ENCODE peak calls at places on chromosomes 12 and 14, in seven cellular contexts. L is WTC11, N is hepatocyte, Y is GM13977, B is K562, I is mammary epithelial cell, T is fibroblast of mammary gland. D is an unnamed sample.

GRCh38 chr12:92561543-92561899 is 141.3 kb upstream of the PLEKHG7 start:
- DNase-seq in Y (no peak), I (peak), L (no peak), B (no peak), N (peak), T (peak), D (no peak)

GRCh38 chr14:105065280-105066228 is at the start of gene GPR132:
- DNase-seq in L (no peak), T (no peak), B (peak), I (peak), Y (peak), N (peak), D (no peak)

GRCh38 chr12:24562761-24563392 is 386.0 kb downstream of the BCAT1 start:
- DNase-seq in T (peak), B (no peak), L (peak), I (peak), N (peak), Y (peak), D (no peak)

GRCh38 chr12:2248901-2249381 is 196.2 kb downstream of the CACNA1C start:
- DNase-seq in I (no peak), N (no peak), L (no peak), Y (peak), T (peak), B (no peak), D (no peak)

GRCh38 chr12:6167327-6168280 is 32.6 kb upstream of the CD9 start:
- DNase-seq in B (peak), T (peak), N (peak), I (peak), L (no peak), Y (peak), D (no peak)

GRCh38 chr14:71730471-71730870 is 201.8 kb upstream of the RGS6 start:
- DNase-seq in T (no peak), L (no peak), I (no peak), B (no peak), N (no peak), Y (no peak), D (no peak)

GRCh38 chr12:115375188-115375991 is 691.4 kb upstream of the TBX3 start:
- DNase-seq in L (no peak), B (no peak), T (peak), N (peak), Y (peak), I (peak), D (no peak)

GRCh38 chr12:66717049-66717448 is 38.2 kb upstream of the GRIP1 start:
- DNase-seq in N (no peak), T (no peak), I (no peak), L (no peak), Y (no peak), B (no peak), D (no peak)

GRCh38 chr14:31283568-31284252 is 76.1 kb upstream of the HECTD1 start:
- DNase-seq in B (no peak), T (no peak), L (no peak), I (no peak), N (no peak), Y (no peak), D (no peak)

GRCh38 chr14:31059152-31059924 is 33.2 kb upstream of the STRN3 start:
- DNase-seq in B (peak), N (peak), Y (no peak), L (no peak), I (peak), T (peak), D (peak)

GRCh38 chr14:92922883-92923743 is at the start of gene CHGA:
- DNase-seq in B (peak), N (peak), L (peak), Y (peak), T (peak), I (peak), D (no peak)

GRCh38 chr12:102331419-102331818 is 133.8 kb upstream of the PMCH start:
- DNase-seq in N (no peak), B (no peak), I (no peak), T (no peak), L (no peak), Y (no peak), D (no peak)

GRCh38 chr12:32418221-32418620 is 18.9 kb downstream of the FGD4 start:
- DNase-seq in N (no peak), I (no peak), L (no peak), Y (no peak), B (no peak), T (no peak), D (no peak)

GRCh38 chr14:85538636-85539035 is 8.7 kb downstream of the FLRT2 start:
- DNase-seq in N (no peak), T (no peak), L (no peak), Y (no peak), B (no peak), I (no peak), D (no peak)

GRCh38 chr12:3726455-3726854 is 26.5 kb downstream of the CRACR2A start:
- DNase-seq in Y (no peak), I (no peak), L (no peak), N (no peak), T (no peak), B (no peak), D (no peak)

GRCh38 chr14:54647378-54647777 is 80.5 kb downstream of the SAMD4A start:
- DNase-seq in Y (no peak), T (no peak), I (no peak), L (no peak), N (no peak), B (no peak), D (no peak)

GRCh38 chr12:25670076-25671055 is 117.3 kb upstream of the LMNTD1 start:
- DNase-seq in T (peak), Y (no peak), L (no peak), B (no peak), I (peak), N (no peak), D (no peak)

GRCh38 chr14:22185191-22185590 is 403.8 kb downstream of the DAD1 start:
- DNase-seq in L (no peak), I (peak), N (no peak), Y (no peak), B (no peak), T (peak), D (no peak)

GRCh38 chr12:28869197-28869596 is 279.9 kb upstream of the FAR2 start:
- DNase-seq in T (peak), N (peak), I (peak), L (no peak), B (no peak), Y (no peak), D (no peak)

GRCh38 chr12:108386704-108387360 is 47.7 kb upstream of the CMKLR1 start:
- DNase-seq in I (no peak), L (no peak), T (peak), B (no peak), Y (no peak), N (no peak), D (no peak)

GRCh38 chr12:28065374-28065773 is 92.8 kb upstream of the PTHLH start:
- DNase-seq in I (no peak), T (no peak), N (no peak), B (no peak), L (no peak), Y (no peak), D (no peak)

GRCh38 chr12:5051913-5052312 is 8.2 kb downstream of the KCNA5 start:
- DNase-seq in I (no peak), L (no peak), B (no peak), N (no peak), Y (no peak), T (no peak), D (no peak)

GRCh38 chr12:97835541-97835940 is 372.9 kb downstream of the RMST start:
- DNase-seq in N (no peak), T (no peak), L (no peak), B (no peak), I (no peak), Y (no peak), D (no peak)

GRCh38 chr12:123441523-123442164 is 5.2 kb upstream of the RILPL2 start:
- DNase-seq in I (no peak), Y (peak), N (no peak), L (no peak), T (no peak), B (no peak), D (no peak)

GRCh38 chr14:68308695-68309094 is 484.2 kb downstream of the ZFP36L1 start:
- DNase-seq in N (no peak), Y (no peak), L (no peak), B (no peak), T (no peak), I (no peak), D (no peak)

GRCh38 chr12:55716582-55717396 is 943 bp downstream of the BLOC1S1 start:
- DNase-seq in Y (no peak), L (no peak), I (no peak), T (peak), B (no peak), N (peak), D (no peak)

GRCh38 chr14:50366115-50366514 is 30.6 kb downstream of the CDKL1 start:
- DNase-seq in B (no peak), T (peak), Y (no peak), N (no peak), I (no peak), L (no peak), D (no peak)

GRCh38 chr14:59253527-59253926 is 65.1 kb downstream of the DAAM1 start:
- DNase-seq in B (no peak), L (no peak), T (no peak), Y (no peak), N (no peak), I (no peak), D (no peak)

GRCh38 chr12:29157486-29157946 is 8.4 kb downstream of the FAR2 start:
- DNase-seq in I (peak), Y (no peak), T (peak), N (no peak), B (no peak), L (no peak), D (no peak)

GRCh38 chr12:92971869-92972524 is 42.9 kb upstream of the EEA1 start:
- DNase-seq in Y (no peak), T (peak), B (no peak), N (no peak), I (peak), L (no peak), D (no peak)

GRCh38 chr12:57006809-57007475 is 596 bp upstream of the ZBTB39 start:
- DNase-seq in B (no peak), L (no peak), I (no peak), T (no peak), Y (no peak), N (no peak), D (no peak)

GRCh38 chr12:19227190-19227879 is 97.8 kb downstream of the PLEKHA5 start:
- DNase-seq in Y (no peak), B (no peak), N (no peak), L (no peak), T (no peak), I (no peak), D (no peak)

GRCh38 chr12:95286713-95287112 is 69.1 kb downstream of the VEZT start:
- DNase-seq in Y (no peak), B (no peak), T (no peak), N (no peak), L (no peak), I (no peak), D (no peak)

GRCh38 chr12:122571821-122572220 is 44.8 kb downstream of the KNTC1 start:
- DNase-seq in N (no peak), B (no peak), L (no peak), I (no peak), T (no peak), Y (no peak), D (no peak)

GRCh38 chr14:96138241-96138640 is 66.4 kb upstream of the BDKRB2 start:
- DNase-seq in N (no peak), I (no peak), Y (no peak), B (no peak), T (peak), L (no peak), D (no peak)
- TF ChIP-seq CTCF in N (no peak), I (no peak), Y (no peak), B (no peak), T (no peak), L (no peak), D (no peak)

GRCh38 chr12:128796439-128797118 is 27.2 kb downstream of the SLC15A4 start:
- DNase-seq in B (no peak), L (no peak), N (no peak), Y (peak), I (no peak), T (no peak), D (no peak)

GRCh38 chr12:128794661-128795529 is 28.9 kb downstream of the SLC15A4 start:
- DNase-seq in L (no peak), I (no peak), N (no peak), B (no peak), Y (peak), T (no peak), D (no peak)

GRCh38 chr12:128798543-128799341 is 25.0 kb downstream of the SLC15A4 start:
- DNase-seq in L (no peak), Y (peak), I (no peak), T (no peak), N (no peak), B (no peak), D (no peak)

GRCh38 chr12:128795530-128796361 is 28.0 kb downstream of the SLC15A4 start:
- DNase-seq in L (no peak), B (no peak), T (no peak), N (no peak), Y (no peak), I (no peak), D (no peak)

DNA sequence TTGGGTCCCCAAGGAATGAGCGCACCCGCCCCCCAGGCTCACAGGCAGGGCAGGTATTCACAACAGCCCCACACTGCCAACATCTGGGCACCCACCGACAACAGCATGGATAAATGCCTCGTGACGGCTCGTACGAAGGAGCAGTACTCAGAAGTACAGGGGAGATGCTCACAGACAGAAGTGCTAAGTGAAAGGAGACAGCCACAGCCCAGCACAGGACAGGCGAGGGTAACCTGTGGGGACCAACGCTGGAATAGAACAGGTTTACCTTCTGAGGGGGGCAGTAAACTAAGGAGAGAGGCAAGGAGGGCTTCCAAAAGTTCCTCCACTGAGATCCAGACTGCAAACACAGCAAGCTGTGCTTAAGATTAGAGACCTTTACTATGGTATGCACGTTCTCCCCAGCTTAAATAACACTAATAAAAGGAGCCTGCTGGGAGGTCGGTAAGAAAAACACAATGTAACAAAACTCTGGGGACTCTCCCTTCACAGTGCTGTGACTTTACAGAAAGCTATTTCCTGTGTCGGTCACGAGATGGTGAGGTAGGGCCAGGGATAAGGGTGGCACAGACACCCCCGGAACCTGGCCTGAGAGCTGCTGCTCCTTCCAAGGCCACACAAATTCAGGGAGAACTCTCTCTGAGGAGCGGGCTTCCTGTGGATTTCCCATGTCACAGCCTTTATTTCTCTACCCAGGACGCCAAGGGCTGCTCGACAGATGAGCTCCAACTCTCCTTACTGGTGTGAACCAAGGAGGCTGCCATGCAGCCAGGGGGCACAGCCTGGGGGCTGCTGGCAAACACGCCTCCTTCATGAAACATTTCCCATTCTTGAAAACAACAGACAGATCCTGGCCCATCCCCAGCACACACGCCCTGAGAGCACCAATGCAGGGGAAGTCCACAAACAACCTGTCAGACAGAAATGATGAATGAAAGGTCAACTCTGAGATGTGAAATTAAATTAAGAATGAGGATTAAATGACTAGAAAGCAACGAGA is 26.3 kb downstream of the SLC15A4 start:
- DNase-seq in I (no peak), T (peak), N (no peak), B (no peak), L (no peak), Y (peak), D (no peak)
- TF ChIP-seq CTCF in I (no peak), T (no peak), N (no peak), B (no peak), L (no peak), Y (no peak), D (no peak)

GRCh38 chr14:88168025-88168424 is 155.0 kb downstream of the KCNK10 start:
- DNase-seq in L (no peak), Y (no peak), B (no peak), N (no peak), I (no peak), T (no peak), D (no peak)

GRCh38 chr14:88164906-88165534 is 158.0 kb downstream of the KCNK10 start:
- DNase-seq in B (no peak), I (no peak), Y (no peak), L (no peak), T (no peak), N (no peak), D (no peak)

GRCh38 chr14:88170333-88170732 is 152.7 kb downstream of the KCNK10 start:
- DNase-seq in B (no peak), T (no peak), N (no peak), L (no peak), Y (no peak), I (no peak), D (no peak)

GRCh38 chr14:88166616-88167015 is 156.5 kb downstream of the KCNK10 start:
- DNase-seq in I (peak), T (peak), L (no peak), N (peak), B (no peak), Y (no peak), D (no peak)

DNA sequence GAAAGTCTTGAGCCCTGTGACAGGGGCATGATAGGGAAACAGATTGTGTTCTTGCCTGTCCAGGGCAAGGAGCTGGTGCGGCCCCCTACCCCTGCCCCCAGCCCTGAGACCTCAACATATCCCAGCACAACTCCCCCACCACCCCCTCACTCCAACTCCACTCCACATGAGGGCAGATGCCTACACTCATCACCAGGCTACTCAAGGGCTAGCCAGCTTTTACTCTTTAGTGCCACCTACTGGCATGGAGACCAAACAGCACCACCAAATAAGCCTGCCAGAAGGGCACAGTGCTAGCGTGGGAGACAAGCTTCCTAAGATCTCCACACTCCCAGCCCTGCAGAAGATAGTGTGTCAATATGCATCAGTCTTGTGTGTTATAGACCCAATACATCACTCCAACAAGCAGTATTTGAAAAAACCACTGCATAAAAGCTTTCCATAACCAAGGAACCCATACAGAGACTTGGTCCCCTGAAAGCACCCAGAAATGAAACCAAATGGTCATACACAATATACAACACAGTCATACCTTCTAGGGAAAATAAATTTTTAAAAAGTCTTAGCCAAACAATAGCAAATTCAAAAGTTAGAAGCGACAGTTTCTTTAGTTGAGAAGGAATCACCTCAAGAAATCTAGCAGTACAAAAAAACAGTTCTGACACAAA is 154.4 kb downstream of the KCNK10 start:
- DNase-seq in B (peak), T (peak), N (peak), Y (peak), I (peak), L (peak), D (no peak)
- TF ChIP-seq CTCF in B (peak), T (peak), N (peak), Y (peak), I (peak), L (peak), D (no peak)

GRCh38 chr14:81170829-81171195 is 49.9 kb downstream of the GTF2A1 start:
- DNase-seq in T (no peak), B (no peak), N (no peak), Y (no peak), I (no peak), L (no peak), D (no peak)
- TF ChIP-seq CTCF in T (no peak), B (no peak), N (no peak), Y (no peak), I (no peak), L (no peak), D (no peak)

DNA sequence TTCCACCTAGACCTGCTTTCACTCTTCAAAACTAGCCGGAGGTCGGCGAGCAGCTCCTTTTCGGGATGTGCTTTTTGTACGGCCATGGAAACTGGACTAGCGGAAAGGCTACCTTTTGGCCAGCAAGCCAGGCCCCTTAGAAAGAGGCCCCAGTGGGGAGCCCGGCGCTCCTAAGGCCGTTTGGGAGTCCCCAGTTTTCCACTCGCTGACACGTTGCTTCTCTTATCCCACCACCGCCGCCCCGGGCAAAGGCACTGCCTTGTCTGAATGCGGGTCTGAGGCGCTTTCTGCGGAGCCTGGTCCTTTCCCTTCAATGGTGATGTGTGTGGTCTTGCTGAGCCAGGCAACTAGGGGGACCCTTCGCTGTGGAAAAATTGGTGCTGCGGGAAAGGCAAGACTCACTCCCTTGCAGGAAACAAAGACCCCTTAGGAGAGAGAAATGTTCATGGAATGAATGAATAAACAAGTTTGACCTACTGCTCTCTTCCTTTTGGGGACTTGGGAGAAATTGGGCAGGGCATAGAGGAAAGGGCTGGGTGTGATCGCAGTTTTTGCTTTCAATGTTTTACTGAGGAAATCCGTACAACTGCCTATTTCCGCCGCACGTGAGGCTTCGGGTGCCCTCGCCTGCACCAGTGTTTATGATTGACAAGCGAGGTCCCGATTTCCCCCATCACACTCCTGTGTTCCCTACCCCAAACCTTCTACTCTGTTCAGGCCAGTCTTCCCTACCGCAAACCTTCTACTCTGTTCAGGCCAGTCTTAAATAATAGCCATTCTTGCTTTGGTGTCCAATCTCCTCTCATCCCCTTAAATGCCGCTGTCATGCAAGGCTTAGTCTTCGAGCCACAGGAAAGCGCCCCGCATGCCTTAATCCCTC is 970 bp upstream of the SLC38A2 start:
- DNase-seq in I (peak), T (no peak), N (peak), B (peak), L (peak), Y (peak), D (peak)
- TF ChIP-seq CTCF in I (peak), T (no peak), N (peak), B (no peak), L (no peak), Y (no peak), D (no peak)

GRCh38 chr12:48281811-48282210 is 68.9 kb downstream of the ZNF641 start:
- DNase-seq in I (peak), T (no peak), N (no peak), B (no peak), L (no peak), Y (no peak), D (no peak)
- TF ChIP-seq CTCF in I (no peak), T (no peak), N (no peak), B (no peak), L (no peak), Y (no peak), D (no peak)